ENCODE peak calls at places on chromosomes 7 and 10, in nine cellular contexts. I, K, R, X, F, P, N, O and W are unnamed samples. For H3K4me1, the result is how much of the 10 kb centered on the place peaks cover.

GRCh38 chr10:122362031-122362592 is 12.4 kb upstream of the PLEKHA1 start:
- DNase-seq in I (peak), K (no peak), R (no peak), X (no peak), F (no peak), P (no peak), N (no peak), O (no peak), W (no peak)

GRCh38 chr7:24829787-24830186 is 72.5 kb upstream of the GSDME start:
- DNase-seq in I (no peak), K (no peak), R (no peak), X (no peak), F (no peak), P (peak), N (no peak), O (peak), W (no peak)

GRCh38 chr7:138645284-138645683 is 55.9 kb downstream of the SVOPL start:
- DNase-seq in I (no peak), K (peak), R (no peak), X (no peak), F (no peak), P (no peak), N (no peak), O (no peak), W (no peak)

GRCh38 chr10:13882112-13882711 is 295.4 kb downstream of the PRPF18 start:
- DNase-seq in I (no peak), K (peak), R (no peak), X (no peak), F (no peak), P (peak), N (peak), O (peak), W (no peak)

GRCh38 chr10:35642023-35642792 is at the start of gene FZD8:
- DNase-seq in I (peak), K (peak), R (peak), X (peak), F (peak), P (peak), N (peak), O (peak), W (peak)

GRCh38 chr10:51020175-51020574 is 54.1 kb upstream of the PRKG1 start:
- DNase-seq in I (no peak), K (no peak), R (no peak), X (no peak), F (no peak), P (no peak), N (no peak), O (peak), W (no peak)

GRCh38 chr10:71396714-71397339 is at the start of gene CDH23:
- DNase-seq in I (peak), K (peak), R (no peak), X (peak), F (peak), P (no peak), N (no peak), O (peak), W (no peak)

GRCh38 chr10:28965937-28966336 is 288.6 kb downstream of the BAMBI start:
- DNase-seq in I (no peak), K (no peak), R (no peak), X (no peak), F (no peak), P (no peak), N (no peak), O (no peak), W (no peak)

GRCh38 chr10:88999629-89000028 is 9.0 kb downstream of the FAS start:
- DNase-seq in I (no peak), K (no peak), R (no peak), X (no peak), F (no peak), P (peak), N (no peak), O (peak), W (no peak)

GRCh38 chr10:27819781-27820531 is 74.3 kb upstream of the MKX start:
- DNase-seq in I (no peak), K (no peak), R (peak), X (no peak), F (peak), P (peak), N (no peak), O (peak), W (no peak)
- H3K27ac ChIP-seq in I (peak), K (no peak), R (peak), X (no peak), F (peak), P (no peak), N (no peak), O (no peak), W (peak)

GRCh38 chr7:29310625-29311024 is 116.0 kb downstream of the CHN2 start:
- DNase-seq in I (no peak), K (no peak), R (no peak), X (no peak), F (no peak), P (no peak), N (no peak), O (no peak), W (no peak)
- H3K4me1 ChIP-seq in I (under half), K (under half), R (under half), X (under half), F (under half), P (under half), N (under half), O (under half), W (under half)

GRCh38 chr10:10462116-10462515 is 555.6 kb upstream of the CELF2 start:
- DNase-seq in I (no peak), K (peak), R (no peak), X (no peak), F (no peak), P (no peak), N (no peak), O (no peak), W (no peak)
- H3K4me3 ChIP-seq in I (no peak), K (no peak), R (no peak), X (no peak), F (no peak), P (no peak), N (no peak), O (no peak), W (no peak)

GRCh38 chr10:114499630-114500190 is 95.4 kb upstream of the AFAP1L2 start:
- DNase-seq in I (no peak), K (no peak), R (no peak), X (no peak), F (no peak), P (no peak), N (no peak), O (no peak), W (no peak)
- H3K27ac ChIP-seq in I (no peak), K (no peak), R (no peak), X (no peak), F (no peak), P (no peak), N (no peak), O (no peak), W (no peak)

DNA sequence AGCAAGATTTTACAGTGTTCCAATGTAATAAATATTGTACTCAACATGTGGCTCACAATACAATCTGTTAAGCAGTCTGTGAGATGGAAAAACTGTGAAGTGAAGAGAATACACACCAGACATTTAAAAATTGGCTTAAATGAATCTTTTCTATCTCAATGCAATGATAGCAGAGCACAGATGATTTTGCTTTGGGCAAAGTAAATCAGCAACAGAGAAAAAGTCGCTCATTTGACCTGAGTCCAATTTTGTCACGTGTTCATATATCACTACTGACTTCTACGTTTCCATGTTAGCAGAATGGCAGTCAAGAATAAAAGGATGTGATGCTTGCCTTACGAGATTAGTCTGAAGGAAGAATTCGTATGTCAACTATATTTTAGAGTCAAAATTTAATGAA is 506.7 kb downstream of the POM121L12 start:
- DNase-seq in I (no peak), K (no peak), R (no peak), X (no peak), F (no peak), P (no peak), N (no peak), O (no peak), W (no peak)
- H3K4me1 ChIP-seq in I (under half), K (under half), R (under half), X (under half), F (under half), P (under half), N (under half), O (under half), W (under half)

DNA sequence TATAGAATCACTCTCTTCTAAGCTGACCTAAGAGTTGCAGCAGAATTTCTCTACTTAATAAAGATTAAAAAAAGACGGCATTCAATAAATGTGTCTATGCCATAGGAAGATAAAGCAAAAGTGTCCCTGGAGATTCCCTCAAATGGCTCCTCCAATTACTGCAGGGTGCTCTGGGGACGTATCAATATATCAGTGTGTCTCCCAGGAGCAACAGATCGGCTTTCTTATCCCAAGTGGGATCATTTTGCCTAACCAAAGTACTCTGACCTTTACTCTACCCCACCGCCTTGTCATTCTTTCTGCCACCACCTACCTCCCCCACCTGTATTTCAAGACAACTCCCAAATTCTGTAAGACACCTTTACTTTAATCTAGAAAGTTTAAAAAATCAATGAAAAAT is 202.0 kb upstream of the SEMA3C start:
- DNase-seq in I (no peak), K (peak), R (no peak), X (no peak), F (no peak), P (no peak), N (no peak), O (no peak), W (no peak)
- H3K4me3 ChIP-seq in I (no peak), K (no peak), R (no peak), X (no peak), F (no peak), P (no peak), N (no peak), O (no peak), W (no peak)

GRCh38 chr10:79087721-79088120 is 19.0 kb downstream of the ZMIZ1 start:
- DNase-seq in I (no peak), K (no peak), R (peak), X (peak), F (no peak), P (no peak), N (no peak), O (no peak), W (no peak)
- H3K27ac ChIP-seq in I (peak), K (no peak), R (peak), X (no peak), F (peak), P (no peak), N (no peak), O (peak), W (no peak)

DNA sequence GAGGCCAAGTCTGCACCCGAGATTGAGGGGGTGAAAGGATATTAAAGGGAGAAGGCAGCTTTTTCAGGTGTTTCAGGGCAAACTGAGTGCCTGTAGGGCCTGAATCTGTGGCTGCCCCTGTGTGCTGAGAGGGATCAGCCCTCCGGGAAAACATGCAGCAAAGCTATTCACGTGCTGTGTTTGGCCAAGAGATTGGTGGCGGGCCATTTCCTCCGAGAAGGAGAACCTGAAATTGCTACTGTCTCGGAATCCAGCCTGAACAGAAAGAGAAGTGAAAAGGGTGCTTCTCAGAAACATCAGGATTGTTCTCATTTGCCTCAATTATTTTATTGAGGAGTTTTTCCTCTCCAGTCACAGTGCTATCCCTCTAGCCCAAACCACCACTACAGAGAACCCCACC is 16.0 kb downstream of the GIMAP5 start:
- DNase-seq in I (no peak), K (no peak), R (no peak), X (no peak), F (no peak), P (no peak), N (no peak), O (no peak), W (no peak)
- H3K4me1 ChIP-seq in I (under half), K (under half), R (under half), X (under half), F (under half), P (under half), N (under half), O (under half), W (under half)